ENCODE peak calls at places on chromosomes 11 and 22, in ten cellular contexts. B, T, V, G, K, S, J, R, I and P are unnamed samples.

GRCh38 chr11:96472085-96472484 is 82.3 kb downstream of the JRKL start:
- DNase-seq in B (no peak), T (no peak), V (no peak), G (no peak), K (no peak), S (no peak), J (no peak), R (no peak), I (no peak), P (no peak)

GRCh38 chr22:28822930-28823481 is 22.6 kb upstream of the XBP1 start:
- DNase-seq in B (peak), T (no peak), V (no peak), G (peak), K (peak), S (no peak), J (no peak), R (no peak), I (no peak), P (no peak)

GRCh38 chr22:45268167-45268957 is 16.4 kb upstream of the UPK3A start:
- DNase-seq in B (no peak), T (no peak), V (no peak), G (peak), K (peak), S (no peak), J (peak), R (peak), I (no peak), P (peak)

GRCh38 chr22:17149073-17149815 is 9.8 kb downstream of the HDHD5 start:
- DNase-seq in B (peak), T (no peak), V (no peak), G (peak), K (peak), S (no peak), J (no peak), R (no peak), I (no peak), P (no peak)

GRCh38 chr11:19493446-19493845 is 219.2 kb upstream of the NAV2 start:
- DNase-seq in B (no peak), T (no peak), V (no peak), G (no peak), K (no peak), S (no peak), J (no peak), R (no peak), I (no peak), P (peak)

GRCh38 chr11:6611092-6612007 is 666 bp downstream of the TAF10 start:
- DNase-seq in B (peak), T (no peak), V (no peak), G (peak), K (peak), S (peak), J (no peak), R (no peak), I (peak), P (no peak)

GRCh38 chr11:28820296-28820989 is 712.3 kb downstream of the METTL15 start:
- DNase-seq in B (no peak), T (peak), V (no peak), G (no peak), K (no peak), S (peak), J (no peak), R (no peak), I (no peak), P (no peak)

GRCh38 chr11:68988486-68988885 is 7.7 kb upstream of the MRGPRD start:
- DNase-seq in B (no peak), T (no peak), V (no peak), G (no peak), K (no peak), S (no peak), J (no peak), R (no peak), I (no peak), P (no peak)

GRCh38 chr22:48142388-48142787 is 1379.9 kb downstream of the TBC1D22A start:
- DNase-seq in B (no peak), T (no peak), V (no peak), G (no peak), K (no peak), S (no peak), J (no peak), R (no peak), I (no peak), P (no peak)

GRCh38 chr11:13183826-13184196 is 93.8 kb upstream of the BMAL1 start:
- DNase-seq in B (no peak), T (no peak), V (no peak), G (no peak), K (no peak), S (no peak), J (no peak), R (no peak), I (no peak), P (no peak)

GRCh38 chr22:30416843-30417242 is 8.7 kb upstream of the MTFP1 start:
- DNase-seq in B (no peak), T (no peak), V (no peak), G (no peak), K (no peak), S (no peak), J (no peak), R (no peak), I (no peak), P (no peak)

DNA sequence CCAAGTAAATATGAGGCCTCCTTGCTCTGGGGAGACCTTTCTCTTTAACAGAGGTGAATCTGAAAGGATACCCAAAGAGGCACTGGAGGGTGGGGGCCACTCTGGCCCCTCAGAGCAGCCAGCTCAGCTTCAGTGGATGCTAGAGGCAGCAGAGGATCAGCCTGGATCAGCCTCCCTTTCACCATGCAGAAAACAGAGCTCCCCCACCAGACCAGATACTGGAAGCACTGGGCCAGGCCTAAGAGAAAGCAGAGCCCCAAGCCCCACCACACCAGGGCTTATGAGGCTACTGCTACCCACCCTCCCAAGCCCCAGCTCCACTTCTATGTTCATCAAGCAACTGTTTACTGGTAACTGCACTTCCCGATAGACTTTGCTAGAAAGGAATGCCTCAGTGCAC is 4.0 kb upstream of the SLC43A3 start:
- DNase-seq in B (no peak), T (no peak), V (no peak), G (no peak), K (no peak), S (no peak), J (no peak), R (no peak), I (no peak), P (no peak)
- TF ChIP-seq CTCF in B (no peak), T (no peak), V (no peak), G (no peak), K (no peak), S (peak), J (no peak), R (no peak), I (no peak), P (no peak)

DNA sequence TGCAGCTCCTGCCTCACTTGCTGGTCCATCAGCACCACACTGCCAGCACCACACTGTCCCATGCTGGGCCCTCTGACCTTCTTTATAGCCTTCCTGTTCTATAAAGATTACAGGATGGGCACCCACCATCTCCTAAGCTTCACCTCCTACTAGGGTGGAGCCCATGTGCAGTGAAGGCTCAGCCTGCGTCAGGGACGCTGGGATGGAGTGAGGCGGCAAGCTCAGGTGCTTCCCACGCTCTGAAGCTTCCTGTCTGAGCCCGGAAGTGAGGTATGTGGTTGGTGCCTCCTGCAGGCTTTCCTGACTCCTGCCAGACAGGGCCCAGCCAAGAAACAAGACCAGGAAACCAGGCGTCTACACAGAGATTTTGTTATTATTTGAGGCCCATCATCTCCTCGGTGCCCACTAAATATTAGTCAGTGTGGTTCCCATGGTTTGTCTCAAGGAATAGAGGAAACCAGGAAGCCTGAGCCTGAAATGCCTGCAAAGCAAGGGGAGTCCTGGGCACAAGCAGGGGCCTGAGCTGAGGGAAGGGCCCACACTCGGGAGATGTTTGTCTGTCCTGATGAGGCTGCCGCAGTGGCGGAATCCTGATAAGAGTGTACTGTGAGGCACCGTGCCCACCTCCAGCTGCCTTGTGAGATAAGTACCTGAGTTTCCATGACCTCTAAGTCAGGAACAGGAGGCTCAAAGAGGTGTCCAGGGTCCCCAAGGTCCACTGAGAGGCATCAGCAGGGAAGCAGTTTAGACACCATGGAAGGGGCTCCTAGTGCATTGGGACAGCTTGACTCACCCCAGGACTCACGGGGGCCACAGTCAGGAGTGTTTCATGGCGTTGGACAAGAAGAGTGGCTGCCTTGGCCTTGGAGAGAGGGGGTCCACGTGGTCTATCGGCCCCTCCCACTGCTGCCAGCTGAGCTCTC is 22.0 kb downstream of the RSPH14 start:
- DNase-seq in B (no peak), T (no peak), V (no peak), G (no peak), K (no peak), S (no peak), J (no peak), R (peak), I (no peak), P (no peak)
- TF ChIP-seq CTCF in B (no peak), T (no peak), V (no peak), G (no peak), K (no peak), S (no peak), J (no peak), R (no peak), I (no peak), P (no peak)

DNA sequence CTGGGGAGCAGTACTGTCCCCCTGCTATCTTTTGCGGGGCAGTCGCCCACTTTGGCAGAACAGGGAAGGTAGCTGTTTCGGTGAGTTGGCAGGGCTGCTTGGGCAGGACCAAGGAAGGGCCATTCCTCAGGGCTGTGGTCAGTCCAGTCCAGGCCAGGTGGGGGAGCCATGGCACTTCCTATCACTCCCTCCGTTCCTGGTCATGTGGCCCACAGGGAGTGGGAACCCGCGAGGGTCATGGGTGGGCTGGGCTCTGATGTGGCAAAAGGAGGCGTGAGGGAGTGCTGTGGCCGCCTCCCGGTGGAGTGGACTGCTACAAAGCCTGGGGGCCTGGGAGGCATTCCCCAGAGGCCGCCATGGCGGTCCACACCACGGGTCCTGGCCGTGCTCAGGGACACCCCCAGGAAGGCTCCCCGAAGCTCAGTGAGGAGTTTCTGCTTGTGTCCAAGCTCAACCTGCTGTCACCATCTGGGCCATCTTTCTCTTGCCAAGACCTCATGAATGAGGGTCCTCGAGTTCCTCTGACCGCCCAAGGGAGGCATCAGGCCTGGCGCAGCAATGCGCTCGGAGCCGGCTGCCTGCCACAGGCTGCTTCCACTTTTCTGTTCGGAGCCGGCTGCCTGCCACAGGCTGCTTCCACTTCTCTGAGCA is 11.9 kb downstream of the CHID1 start:
- DNase-seq in B (no peak), T (no peak), V (no peak), G (peak), K (no peak), S (peak), J (peak), R (no peak), I (no peak), P (peak)
- TF ChIP-seq CTCF in B (no peak), T (peak), V (no peak), G (peak), K (no peak), S (peak), J (no peak), R (no peak), I (no peak), P (peak)

GRCh38 chr11:113386866-113387265 is 713 bp upstream of the ANKK1 start:
- DNase-seq in B (no peak), T (no peak), V (no peak), G (no peak), K (no peak), S (no peak), J (no peak), R (no peak), I (no peak), P (no peak)

GRCh38 chr11:113389288-113389687 is 1.7 kb downstream of the ANKK1 start:
- DNase-seq in B (no peak), T (no peak), V (no peak), G (no peak), K (no peak), S (no peak), J (no peak), R (no peak), I (no peak), P (no peak)

GRCh38 chr11:113384551-113384950 is 3.0 kb upstream of the ANKK1 start:
- DNase-seq in B (no peak), T (peak), V (peak), G (no peak), K (no peak), S (peak), J (peak), R (no peak), I (no peak), P (no peak)

GRCh38 chr11:113385749-113386148 is 1.8 kb upstream of the ANKK1 start:
- DNase-seq in B (no peak), T (no peak), V (no peak), G (no peak), K (no peak), S (no peak), J (no peak), R (no peak), I (no peak), P (no peak)

GRCh38 chr11:113387605-113388211 is at the start of gene ANKK1:
- DNase-seq in B (peak), T (no peak), V (no peak), G (peak), K (peak), S (no peak), J (peak), R (no peak), I (no peak), P (no peak)
- TF ChIP-seq CTCF in B (peak), T (no peak), V (no peak), G (peak), K (peak), S (peak), J (no peak), R (no peak), I (peak), P (peak)

GRCh38 chr11:27204527-27204926 is 158.5 kb downstream of the CCDC34 start:
- DNase-seq in B (peak), T (no peak), V (no peak), G (peak), K (peak), S (peak), J (peak), R (no peak), I (no peak), P (peak)
- TF ChIP-seq CTCF in B (peak), T (peak), V (peak), G (peak), K (peak), S (peak), J (no peak), R (no peak), I (peak), P (peak)

GRCh38 chr11:84261707-84262106 is 975.5 kb upstream of the CCDC90B start:
- DNase-seq in B (no peak), T (no peak), V (no peak), G (peak), K (no peak), S (peak), J (peak), R (no peak), I (no peak), P (no peak)
- TF ChIP-seq CTCF in B (no peak), T (no peak), V (no peak), G (no peak), K (no peak), S (peak), J (peak), R (no peak), I (no peak), P (no peak)